ENCODE peak calls at places on chromosome 3, in eight cellular contexts. S is RPMI7951, R is B cell, B is caudate nucleus, C is MG63, U is SW 1271, H is dorsolateral prefrontal cortex, F is HuH-7. W is an unnamed sample.

GRCh38 chr3:190424478-190425439 is 24.9 kb downstream of the TMEM207 start:
- DNase-seq in S (peak; percentile 72), R (no peak), B (peak; percentile 6), C (peak; percentile 68), U (peak; percentile 63), H (no peak), F (peak; percentile 29), W (peak; percentile 80)

GRCh38 chr3:100665230-100665629 is 44.1 kb upstream of the TFG start:
- DNase-seq in S (peak; percentile 67), R (no peak), B (no peak), C (no peak), U (no peak), H (no peak), F (no peak), W (no peak)

GRCh38 chr3:39086066-39086657 is 21.3 kb downstream of the GORASP1 start:
- DNase-seq in S (no peak), R (no peak), B (no peak), C (no peak), U (no peak), H (no peak), F (no peak), W (no peak)

GRCh38 chr3:171358171-171358890 is 101.9 kb downstream of the TNIK start:
- DNase-seq in S (no peak), R (no peak), B (no peak), C (no peak), U (no peak), H (no peak), F (no peak), W (peak; percentile 43)

GRCh38 chr3:190826018-190826417 is 36.5 kb downstream of the GMNC start:
- DNase-seq in S (no peak), R (no peak), B (no peak), C (peak; percentile 24), U (no peak), H (no peak), F (no peak), W (no peak)

GRCh38 chr3:132417695-132418520 is 606 bp downstream of the DNAJC13 start:
- DNase-seq in S (peak; percentile 78), R (peak; percentile 50), B (no peak), C (peak; percentile 82), U (peak; percentile 23), H (peak; percentile 48), F (peak; percentile 43), W (peak; percentile 78)

GRCh38 chr3:48877671-48878070 is 21.0 kb downstream of the SLC25A20 start:
- DNase-seq in S (no peak), R (no peak), B (no peak), C (no peak), U (no peak), H (no peak), F (no peak), W (no peak)

GRCh38 chr3:59939826-59940426 is 890.1 kb upstream of the CFAP20DC start:
- DNase-seq in S (no peak), R (no peak), B (no peak), C (no peak), U (no peak), H (no peak), F (no peak), W (no peak)

GRCh38 chr3:15287565-15288330 is 44.6 kb downstream of the SH3BP5 start:
- DNase-seq in S (peak; percentile 49), R (no peak), B (no peak), C (no peak), U (no peak), H (no peak), F (peak; percentile 45), W (no peak)

GRCh38 chr3:66121288-66121687 is 82.6 kb upstream of the MAGI1 start:
- DNase-seq in S (peak; percentile 55), R (no peak), B (no peak), C (no peak), U (no peak), H (no peak), F (no peak), W (peak; percentile 27)

GRCh38 chr3:30188713-30189112 is 417.7 kb upstream of the TGFBR2 start:
- DNase-seq in S (peak; percentile 95), R (no peak), B (no peak), C (peak; percentile 12), U (no peak), H (no peak), F (no peak), W (peak; percentile 16)

GRCh38 chr3:69484507-69485393 is 98.9 kb upstream of the FRMD4B start:
- DNase-seq in S (no peak), R (no peak), B (no peak), C (no peak), U (no peak), H (no peak), F (no peak), W (no peak)

GRCh38 chr3:69309810-69310209 is 76.1 kb downstream of the FRMD4B start:
- DNase-seq in S (peak; percentile 39), R (no peak), B (no peak), C (peak; percentile 14), U (no peak), H (no peak), F (no peak), W (peak; percentile 17)

GRCh38 chr3:61890586-61890985 is 329.2 kb downstream of the PTPRG start:
- DNase-seq in S (no peak), R (no peak), B (no peak), C (no peak), U (no peak), H (no peak), F (no peak), W (no peak)